ENCODE peak calls at places on chromosome 12, in nine cellular contexts. K is heart left ventricle; L is NCI-H460; Y is RPMI8226; J is stimulated activated CD4-positive, alpha-beta T cell treated with anti-CD3 and anti-CD28 coated beads, Interleukin-2, amount 100 ng/mL, for 48 hours; O is BJ; W is neuronal stem cell; S is uterus; H is activated gamma-delta T cell treated with Interleukin-2 at 50 U/mL for 16 hours. P is an unnamed sample.

GRCh38 chr12:81329088-81329487 is 251.2 kb downstream of the ACSS3 start:
- DNase-seq in K (no peak), L (peak), Y (peak), J (no peak), O (no peak), W (no peak), S (no peak), H (no peak), P (peak)

GRCh38 chr12:14621821-14622220 is 54.1 kb upstream of the PLBD1 start:
- DNase-seq in K (no peak), L (no peak), Y (peak), J (no peak), O (no peak), W (no peak), S (no peak), H (no peak), P (no peak)

GRCh38 chr12:42039146-42039545 is 105.5 kb downstream of the GXYLT1 start:
- DNase-seq in K (no peak), L (no peak), Y (no peak), J (no peak), O (no peak), W (no peak), S (no peak), H (no peak), P (no peak)

GRCh38 chr12:11840350-11840749 is 190.9 kb downstream of the ETV6 start:
- DNase-seq in K (no peak), L (no peak), Y (no peak), J (no peak), O (no peak), W (no peak), S (no peak), H (no peak), P (no peak)

GRCh38 chr12:66365718-66366485 is 63.6 kb downstream of the HELB start:
- DNase-seq in K (no peak), L (no peak), Y (no peak), J (no peak), O (no peak), W (no peak), S (no peak), H (no peak), P (no peak)

GRCh38 chr12:4168041-4168440 is 105.5 kb upstream of the CCND2 start:
- DNase-seq in K (no peak), L (no peak), Y (no peak), J (no peak), O (no peak), W (no peak), S (no peak), H (no peak), P (no peak)

GRCh38 chr12:53044052-53044581 is 5.7 kb upstream of the TNS2 start:
- DNase-seq in K (peak), L (no peak), Y (no peak), J (no peak), O (no peak), W (no peak), S (peak), H (no peak), P (peak)

GRCh38 chr12:44654641-44655625 is 221.2 kb downstream of the NELL2 start:
- DNase-seq in K (no peak), L (no peak), Y (no peak), J (no peak), O (no peak), W (no peak), S (no peak), H (no peak), P (peak)

GRCh38 chr12:7114851-7115250 is 5.8 kb upstream of the C1RL start:
- DNase-seq in K (no peak), L (no peak), Y (no peak), J (no peak), O (no peak), W (no peak), S (no peak), H (no peak), P (no peak)

GRCh38 chr12:124564232-124564958 is 3.0 kb downstream of the NCOR2 start:
- DNase-seq in K (no peak), L (no peak), Y (no peak), J (no peak), O (no peak), W (no peak), S (no peak), H (no peak), P (peak)

GRCh38 chr12:54428050-54429013 is 9.3 kb upstream of the ITGA5 start:
- DNase-seq in K (no peak), L (no peak), Y (no peak), J (no peak), O (no peak), W (no peak), S (no peak), H (no peak), P (no peak)

GRCh38 chr12:12405882-12406281 is 49.0 kb downstream of the BORCS5 start:
- DNase-seq in K (peak), L (no peak), Y (no peak), J (no peak), O (no peak), W (no peak), S (peak), H (no peak), P (no peak)

GRCh38 chr12:98416845-98417244 is 98.5 kb upstream of the TMPO start:
- DNase-seq in K (no peak), L (no peak), Y (peak), J (no peak), O (no peak), W (no peak), S (no peak), H (no peak), P (peak)

GRCh38 chr12:113071427-113072112 is 15.0 kb downstream of the DTX1 start:
- DNase-seq in K (no peak), L (no peak), Y (no peak), J (no peak), O (no peak), W (no peak), S (no peak), H (no peak), P (peak)

GRCh38 chr12:104063712-104064030 is 660 bp upstream of the HCFC2 start:
- DNase-seq in K (no peak), L (no peak), Y (peak), J (no peak), O (no peak), W (no peak), S (no peak), H (no peak), P (peak)

GRCh38 chr12:15276088-15276698 is 46.1 kb upstream of the PTPRO start:
- DNase-seq in K (no peak), L (peak), Y (peak), J (no peak), O (no peak), W (peak), S (no peak), H (no peak), P (peak)

GRCh38 chr12:75750950-75751349 is 239.5 kb upstream of the KRR1 start:
- DNase-seq in K (no peak), L (no peak), Y (no peak), J (no peak), O (peak), W (no peak), S (no peak), H (no peak), P (no peak)

GRCh38 chr12:10358969-10359368 is 30.9 kb downstream of the KLRK1 start:
- DNase-seq in K (no peak), L (no peak), Y (no peak), J (no peak), O (no peak), W (no peak), S (no peak), H (no peak), P (no peak)

GRCh38 chr12:94207467-94208432 is 59.4 kb downstream of the PLXNC1 start:
- DNase-seq in K (no peak), L (peak), Y (peak), J (peak), O (no peak), W (no peak), S (no peak), H (no peak), P (no peak)

GRCh38 chr12:113195598-113195997 is 10.1 kb downstream of the RITA1 start:
- DNase-seq in K (no peak), L (no peak), Y (no peak), J (no peak), O (no peak), W (no peak), S (no peak), H (no peak), P (no peak)

GRCh38 chr12:126706300-126706699 is 1560.7 kb upstream of the TMEM132C start:
- DNase-seq in K (no peak), L (peak), Y (no peak), J (no peak), O (no peak), W (no peak), S (no peak), H (no peak), P (peak)

GRCh38 chr12:23533699-23534098 is 415.8 kb downstream of the SOX5 start:
- DNase-seq in K (no peak), L (no peak), Y (no peak), J (no peak), O (no peak), W (no peak), S (no peak), H (no peak), P (no peak)

GRCh38 chr12:67747869-67748760 is 99.6 kb downstream of the DYRK2 start:
- DNase-seq in K (no peak), L (no peak), Y (no peak), J (no peak), O (no peak), W (no peak), S (no peak), H (no peak), P (no peak)

GRCh38 chr12:6950401-6950801 is 755 bp upstream of the PTPN6 start:
- DNase-seq in K (peak), L (no peak), Y (peak), J (no peak), O (no peak), W (no peak), S (no peak), H (no peak), P (peak)

GRCh38 chr12:3328081-3328480 is 162.9 kb upstream of the PRMT8 start:
- DNase-seq in K (no peak), L (no peak), Y (no peak), J (no peak), O (no peak), W (no peak), S (no peak), H (no peak), P (no peak)

GRCh38 chr12:49564241-49565118 is 3.5 kb downstream of the MCRS1 start:
- DNase-seq in K (peak), L (no peak), Y (no peak), J (no peak), O (no peak), W (no peak), S (no peak), H (no peak), P (no peak)